ENCODE peak calls at places on chromosomes 5 and 9, in four cellular contexts. One of them, this sample, is unnamed.

GRCh38 chr5:143402464-143403356 is 776 bp downstream of the NR3C1 start:
- DNase-seq in ovary: peak; percentile 76
- DNase-seq in cardiac muscle cell: peak; percentile 56
- DNase-seq in CD8-positive, alpha-beta T cell: peak; percentile 28
- DNase-seq in this sample: peak; percentile 72

GRCh38 chr9:113851860-113852259 is 24.2 kb upstream of the ZNF618 start:
- DNase-seq in ovary: no peak
- DNase-seq in CD8-positive, alpha-beta T cell: no peak
- DNase-seq in cardiac muscle cell: no peak
- DNase-seq in this sample: no peak

GRCh38 chr9:114207034-114207815 is 51.9 kb downstream of the COL27A1 start:
- DNase-seq in CD8-positive, alpha-beta T cell: no peak
- DNase-seq in cardiac muscle cell: peak; percentile 10
- DNase-seq in ovary: peak; percentile 60
- DNase-seq in this sample: peak; percentile 36

GRCh38 chr9:4615251-4615650 is 46.8 kb upstream of the PLPP6 start:
- DNase-seq in CD8-positive, alpha-beta T cell: no peak
- DNase-seq in cardiac muscle cell: peak; percentile 84
- DNase-seq in ovary: no peak
- DNase-seq in this sample: no peak

GRCh38 chr5:144710620-144711019 is 539.9 kb downstream of the KCTD16 start:
- DNase-seq in ovary: no peak
- DNase-seq in CD8-positive, alpha-beta T cell: no peak
- DNase-seq in cardiac muscle cell: no peak
- DNase-seq in this sample: no peak

GRCh38 chr9:125401317-125401716 is 139.7 kb downstream of the GAPVD1 start:
- DNase-seq in ovary: no peak
- DNase-seq in CD8-positive, alpha-beta T cell: no peak
- DNase-seq in cardiac muscle cell: no peak
- DNase-seq in this sample: no peak

GRCh38 chr9:114521846-114522245 is 16.6 kb upstream of the WHRN start:
- DNase-seq in CD8-positive, alpha-beta T cell: no peak
- DNase-seq in ovary: no peak
- DNase-seq in cardiac muscle cell: no peak
- DNase-seq in this sample: no peak

GRCh38 chr5:78912085-78912771 is 72.9 kb downstream of the ARSB start:
- DNase-seq in cardiac muscle cell: no peak
- DNase-seq in CD8-positive, alpha-beta T cell: no peak
- DNase-seq in ovary: no peak
- DNase-seq in this sample: no peak

GRCh38 chr9:133592731-133593409 is 16.3 kb downstream of the FAM163B start:
- DNase-seq in CD8-positive, alpha-beta T cell: no peak
- DNase-seq in cardiac muscle cell: peak; percentile 27
- DNase-seq in ovary: no peak
- DNase-seq in this sample: no peak

GRCh38 chr5:42467572-42467971 is 44.3 kb downstream of the GHR start:
- DNase-seq in cardiac muscle cell: no peak
- DNase-seq in CD8-positive, alpha-beta T cell: no peak
- DNase-seq in ovary: no peak
- DNase-seq in this sample: no peak

GRCh38 chr9:14310247-14310646 is 3.7 kb downstream of the NFIB start:
- DNase-seq in ovary: no peak
- DNase-seq in CD8-positive, alpha-beta T cell: no peak
- DNase-seq in cardiac muscle cell: no peak
- DNase-seq in this sample: no peak
- H3K4me3 ChIP-seq in ovary: peak overlapping the region; percentile 10
- H3K4me3 ChIP-seq in CD8-positive, alpha-beta T cell: no peak overlapping the region
- H3K4me3 ChIP-seq in cardiac muscle cell: no peak overlapping the region
- H3K4me3 ChIP-seq in this sample: no peak overlapping the region

DNA sequence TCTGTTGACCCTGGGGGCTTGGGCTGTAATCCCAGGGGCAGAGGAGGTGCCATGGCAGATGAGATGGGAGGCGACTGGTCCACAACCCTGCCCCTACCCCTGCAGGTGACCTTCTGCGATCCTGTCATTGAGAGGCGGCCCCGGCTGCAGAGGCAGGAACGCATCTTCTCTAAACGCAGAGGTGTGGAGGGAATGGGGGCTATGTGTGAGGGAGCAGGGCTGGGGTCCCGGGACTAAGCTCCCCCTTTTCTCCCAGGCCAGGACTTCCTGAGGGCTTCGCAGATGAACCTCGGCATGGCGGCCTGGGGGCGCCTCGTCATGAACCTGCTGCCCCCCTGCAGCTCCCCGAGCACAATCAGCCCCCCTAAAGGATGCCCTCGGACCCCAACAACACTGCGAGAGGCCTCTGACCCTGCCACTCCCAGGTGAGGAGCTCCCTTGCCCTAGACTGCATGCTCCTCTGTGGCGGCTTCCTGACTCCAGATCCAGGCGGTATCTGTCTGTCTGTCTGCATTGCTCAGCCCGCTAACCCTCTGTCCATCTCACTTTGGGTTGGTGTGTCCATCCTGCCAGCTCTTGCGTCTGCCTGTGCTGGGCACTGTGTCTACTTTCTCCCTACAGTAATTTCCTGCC is 9.9 kb downstream of the ZDHHC12 start:
- DNase-seq in CD8-positive, alpha-beta T cell: no peak
- DNase-seq in ovary: peak; percentile 25
- DNase-seq in cardiac muscle cell: no peak
- DNase-seq in this sample: no peak
- H3K4me1 ChIP-seq in CD8-positive, alpha-beta T cell: no peaks in the 10 kb centered on the region
- H3K4me1 ChIP-seq in ovary: no peaks in the 10 kb centered on the region
- H3K4me1 ChIP-seq in cardiac muscle cell: no peaks in the 10 kb centered on the region
- H3K4me1 ChIP-seq in this sample: no peaks in the 10 kb centered on the region

DNA sequence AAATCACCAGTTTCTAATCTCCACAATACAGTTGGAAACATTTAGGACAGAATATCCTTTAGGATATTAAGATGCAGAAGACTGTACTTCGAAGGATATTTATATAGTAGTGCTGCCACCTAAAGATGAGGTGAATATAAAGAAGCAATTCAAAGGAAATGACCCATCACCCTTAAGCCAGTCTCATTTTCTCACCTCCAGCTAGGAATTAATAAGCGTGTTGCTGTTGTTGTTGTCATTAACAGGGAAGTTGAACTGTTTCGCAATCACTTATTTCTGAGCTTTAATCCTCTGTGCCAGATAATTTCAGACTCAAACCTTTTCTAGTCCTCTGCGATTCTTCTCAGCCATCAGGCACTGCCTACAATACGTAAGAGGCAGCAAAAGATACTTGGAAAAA is 7.8 kb upstream of the PURA start:
- DNase-seq in ovary: no peak
- DNase-seq in cardiac muscle cell: no peak
- DNase-seq in CD8-positive, alpha-beta T cell: no peak
- DNase-seq in this sample: no peak
- H3K4me3 ChIP-seq in ovary: no peak overlapping the region
- H3K4me3 ChIP-seq in cardiac muscle cell: no peak overlapping the region
- H3K4me3 ChIP-seq in CD8-positive, alpha-beta T cell: no peak overlapping the region
- H3K4me3 ChIP-seq in this sample: no peak overlapping the region

GRCh38 chr5:150401076-150401375 is 11.7 kb downstream of the CD74 start:
- DNase-seq in CD8-positive, alpha-beta T cell: no peak
- DNase-seq in ovary: no peak
- DNase-seq in cardiac muscle cell: no peak
- DNase-seq in this sample: no peak
- H3K4me1 ChIP-seq in CD8-positive, alpha-beta T cell: no peaks in the 10 kb centered on the region
- H3K4me1 ChIP-seq in ovary: peaks cover 4% of the 10 kb centered on the region
- H3K4me1 ChIP-seq in cardiac muscle cell: peaks cover 12% of the 10 kb centered on the region
- H3K4me1 ChIP-seq in this sample: no peaks in the 10 kb centered on the region

DNA sequence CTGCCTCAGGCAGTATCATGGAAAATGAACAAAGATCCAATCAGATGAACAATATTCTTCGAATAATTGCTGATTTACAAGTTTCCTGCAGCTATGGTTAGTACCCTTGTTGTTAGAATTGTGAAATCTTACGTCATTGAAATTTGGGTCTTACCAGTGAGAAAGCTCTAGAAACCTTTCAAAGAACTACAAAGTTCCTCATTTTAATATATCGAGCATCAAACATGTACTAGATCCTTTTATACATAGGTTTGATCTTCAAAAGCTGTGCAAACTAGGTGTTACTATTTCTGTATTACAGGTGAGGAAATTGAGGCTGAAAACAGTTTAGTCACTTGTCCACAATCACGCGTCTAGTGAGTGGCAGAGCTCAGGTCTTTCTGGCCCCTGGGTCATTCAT is 43.7 kb upstream of the ANGPTL2 start:
- DNase-seq in CD8-positive, alpha-beta T cell: no peak
- DNase-seq in ovary: no peak
- DNase-seq in cardiac muscle cell: no peak
- DNase-seq in this sample: no peak
- H3K4me3 ChIP-seq in CD8-positive, alpha-beta T cell: no peak overlapping the region
- H3K4me3 ChIP-seq in ovary: no peak overlapping the region
- H3K4me3 ChIP-seq in cardiac muscle cell: no peak overlapping the region
- H3K4me3 ChIP-seq in this sample: no peak overlapping the region

GRCh38 chr9:26904070-26904469 is 11.5 kb upstream of the CAAP1 start:
- DNase-seq in CD8-positive, alpha-beta T cell: no peak
- DNase-seq in cardiac muscle cell: no peak
- DNase-seq in ovary: no peak
- DNase-seq in this sample: no peak
- H3K4me1 ChIP-seq in CD8-positive, alpha-beta T cell: no peaks in the 10 kb centered on the region
- H3K4me1 ChIP-seq in cardiac muscle cell: no peaks in the 10 kb centered on the region
- H3K4me1 ChIP-seq in ovary: no peaks in the 10 kb centered on the region
- H3K4me1 ChIP-seq in this sample: no peaks in the 10 kb centered on the region